ENCODE peak calls at places on chromosomes 16 and 17, in six cellular contexts. F is HepG2, L is GM12878, P is K562, Q is GM12891, Z is H1. J is an unnamed sample.

GRCh38 chr16:78298986-78299385 is 199.5 kb downstream of the WWOX start:
- DNase-seq in F (no peak), Z (no peak), L (no peak), P (no peak), Q (no peak), J (no peak)

GRCh38 chr16:55073830-55074229 is 143.2 kb downstream of the IRX5 start:
- DNase-seq in P (no peak), F (no peak), Q (no peak), L (no peak), Z (no peak), J (no peak)

GRCh38 chr17:19260958-19261357 is 23.8 kb downstream of the EPN2 start:
- DNase-seq in F (no peak), Q (no peak), L (no peak), Z (no peak), P (no peak), J (no peak)

GRCh38 chr17:32283745-32284207 is 18.1 kb downstream of the RHBDL3 start:
- DNase-seq in L (no peak), P (peak; percentile 59), Q (no peak), Z (no peak), F (no peak), J (peak; percentile 40)

GRCh38 chr16:17590711-17591654 is 120.2 kb upstream of the XYLT1 start:
- DNase-seq in Q (no peak), P (no peak), Z (no peak), F (no peak), L (no peak), J (no peak)

GRCh38 chr16:22274916-22275315 is 22.3 kb upstream of the POLR3E start:
- DNase-seq in F (no peak), P (no peak), L (no peak), Z (no peak), Q (no peak), J (no peak)

GRCh38 chr16:6803171-6803570 is 529.5 kb upstream of the RBFOX1 start:
- DNase-seq in F (no peak), Q (no peak), P (no peak), L (no peak), Z (no peak), J (no peak)

GRCh38 chr17:20133552-20133951 is 124.4 kb downstream of the SPECC1 start:
- DNase-seq in L (no peak), Z (no peak), Q (no peak), P (no peak), F (no peak), J (no peak)

GRCh38 chr17:79986441-79987186 is 49.1 kb downstream of the TBC1D16 start:
- DNase-seq in L (no peak), F (peak; percentile 94), Z (no peak), P (no peak), Q (no peak), J (no peak)

GRCh38 chr17:2777242-2777867 is 18.9 kb upstream of the RAP1GAP2 start:
- DNase-seq in Z (no peak), L (no peak), Q (no peak), P (no peak), F (no peak), J (no peak)

GRCh38 chr17:58313815-58314705 is 14.5 kb downstream of the TSPOAP1 start:
- DNase-seq in F (no peak), Z (no peak), L (no peak), P (no peak), Q (no peak), J (no peak)

GRCh38 chr16:65991149-65991701 is 375.3 kb upstream of the CDH5 start:
- DNase-seq in F (no peak), L (no peak), P (no peak), Q (no peak), Z (no peak), J (no peak)

GRCh38 chr17:48543854-48544355 is 1.0 kb downstream of the HOXB2 start:
- DNase-seq in Q (no peak), F (no peak), Z (no peak), L (no peak), P (no peak), J (no peak)

GRCh38 chr17:77332981-77333685 is 192.4 kb downstream of the SEC14L1 start:
- DNase-seq in Q (no peak), F (no peak), L (no peak), P (peak; percentile 38), Z (no peak), J (no peak)

GRCh38 chr16:58211245-58211644 is 13.3 kb upstream of the CSNK2A2 start:
- DNase-seq in F (no peak), Q (no peak), P (no peak), L (no peak), Z (no peak), J (no peak)

GRCh38 chr17:77881545-77881944 is 77.0 kb upstream of the TNRC6C start:
- DNase-seq in L (peak; percentile 89), Z (no peak), F (no peak), P (peak; percentile 58), Q (peak; percentile 94), J (peak; percentile 89)

GRCh38 chr16:50065624-50066481 is at the start of gene HEATR3:
- DNase-seq in F (peak; percentile 88), L (peak; percentile 82), Z (peak; percentile 84), P (peak; percentile 97), Q (peak; percentile 89), J (peak; percentile 82)

GRCh38 chr17:71764507-71764906 is 356.3 kb upstream of the SOX9 start:
- DNase-seq in P (no peak), Q (no peak), L (no peak), Z (peak; percentile 15), F (peak; percentile 25), J (no peak)

GRCh38 chr17:61208301-61209098 is 191.1 kb upstream of the TBX2 start:
- DNase-seq in Q (no peak), P (no peak), L (no peak), F (no peak), Z (no peak), J (no peak)

GRCh38 chr16:88014201-88014781 is 63.1 kb downstream of the BANP start:
- DNase-seq in L (no peak), P (no peak), Q (no peak), Z (no peak), F (peak; percentile 20), J (no peak)

GRCh38 chr17:58332720-58333395 is 4.3 kb upstream of the TSPOAP1 start:
- DNase-seq in Z (no peak), F (no peak), L (no peak), Q (no peak), P (no peak), J (peak; percentile 29)

GRCh38 chr17:74118504-74118903 is 85.0 kb upstream of the RPL38 start:
- DNase-seq in Z (peak; percentile 54), F (no peak), P (peak; percentile 33), Q (no peak), L (no peak), J (no peak)

GRCh38 chr17:71937914-71938313 is 182.9 kb upstream of the SOX9 start:
- DNase-seq in Z (no peak), F (no peak), P (no peak), Q (no peak), L (no peak), J (no peak)

GRCh38 chr17:76805319-76805718 is 62.9 kb upstream of the MGAT5B start:
- DNase-seq in L (no peak), Q (no peak), Z (no peak), F (no peak), P (no peak), J (no peak)

GRCh38 chr16:1403036-1403435 is 11.5 kb downstream of the UNKL start:
- DNase-seq in P (no peak), Z (no peak), F (no peak), Q (no peak), L (no peak), J (no peak)

GRCh38 chr17:82085931-82086764 is 11.9 kb downstream of the FASN start:
- DNase-seq in F (no peak), Q (no peak), P (no peak), Z (no peak), L (no peak), J (no peak)
- TF ChIP-seq POLR2AphosphoS5 in F (no peak), Q (no peak), P (peak; percentile 33), Z (no peak), L (no peak), J (peak; percentile 16)

DNA sequence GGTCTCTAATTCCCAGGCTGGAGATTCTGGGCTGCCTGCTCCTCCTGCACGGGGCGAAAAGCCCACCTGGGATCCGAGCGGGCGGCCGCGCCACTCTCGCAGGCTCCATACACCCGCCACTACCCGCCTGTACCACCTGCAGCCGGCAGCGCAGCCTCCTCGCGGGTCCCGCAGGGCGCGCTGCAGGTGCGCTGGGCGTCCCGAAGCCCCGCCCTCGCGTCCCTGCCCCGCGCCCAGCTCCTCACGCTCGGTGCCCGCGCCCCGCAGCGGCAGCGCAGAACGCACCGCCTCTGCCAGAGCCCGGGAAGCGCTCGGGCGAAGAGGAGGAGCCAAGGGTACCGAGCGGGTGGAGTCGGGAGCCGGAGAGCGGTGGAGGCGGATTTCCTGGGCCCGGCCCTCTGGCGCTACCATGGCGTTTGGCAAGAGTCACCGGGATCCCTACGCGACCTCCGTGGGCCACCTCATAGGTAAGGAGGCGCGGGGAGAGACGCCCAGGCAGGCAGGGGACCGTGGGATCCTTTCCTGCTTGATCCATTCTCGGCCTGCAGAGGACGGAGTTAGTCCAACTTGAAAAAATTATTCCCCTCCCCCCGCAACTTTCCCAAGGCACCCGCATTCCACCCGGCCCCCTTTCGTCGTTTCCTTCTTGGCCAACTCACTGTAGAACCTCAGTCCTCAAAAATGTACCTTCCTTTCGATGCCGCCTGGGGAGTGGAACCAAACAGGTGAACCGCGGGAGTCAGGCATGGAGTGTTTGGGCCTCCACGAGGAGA is at the start of gene TOM1L1:
- DNase-seq in L (no peak), Z (peak; percentile 56), F (peak; percentile 87), P (peak; percentile 82), Q (peak; percentile 44), J (peak; percentile 39)
- TF ChIP-seq POLR2A in L (no peak), Z (peak; percentile 51), F (peak; percentile 69), P (peak; percentile 68), Q (no peak), J (no peak)

GRCh38 chr17:49694847-49695697 is 12.7 kb downstream of the SLC35B1 start:
- DNase-seq in P (peak; percentile 57), L (no peak), F (peak; percentile 30), Z (no peak), Q (peak; percentile 50), J (peak; percentile 40)
- TF ChIP-seq TAF1 in P (no peak), L (no peak), F (no peak), Z (no peak), Q (no peak), J (no peak)

DNA sequence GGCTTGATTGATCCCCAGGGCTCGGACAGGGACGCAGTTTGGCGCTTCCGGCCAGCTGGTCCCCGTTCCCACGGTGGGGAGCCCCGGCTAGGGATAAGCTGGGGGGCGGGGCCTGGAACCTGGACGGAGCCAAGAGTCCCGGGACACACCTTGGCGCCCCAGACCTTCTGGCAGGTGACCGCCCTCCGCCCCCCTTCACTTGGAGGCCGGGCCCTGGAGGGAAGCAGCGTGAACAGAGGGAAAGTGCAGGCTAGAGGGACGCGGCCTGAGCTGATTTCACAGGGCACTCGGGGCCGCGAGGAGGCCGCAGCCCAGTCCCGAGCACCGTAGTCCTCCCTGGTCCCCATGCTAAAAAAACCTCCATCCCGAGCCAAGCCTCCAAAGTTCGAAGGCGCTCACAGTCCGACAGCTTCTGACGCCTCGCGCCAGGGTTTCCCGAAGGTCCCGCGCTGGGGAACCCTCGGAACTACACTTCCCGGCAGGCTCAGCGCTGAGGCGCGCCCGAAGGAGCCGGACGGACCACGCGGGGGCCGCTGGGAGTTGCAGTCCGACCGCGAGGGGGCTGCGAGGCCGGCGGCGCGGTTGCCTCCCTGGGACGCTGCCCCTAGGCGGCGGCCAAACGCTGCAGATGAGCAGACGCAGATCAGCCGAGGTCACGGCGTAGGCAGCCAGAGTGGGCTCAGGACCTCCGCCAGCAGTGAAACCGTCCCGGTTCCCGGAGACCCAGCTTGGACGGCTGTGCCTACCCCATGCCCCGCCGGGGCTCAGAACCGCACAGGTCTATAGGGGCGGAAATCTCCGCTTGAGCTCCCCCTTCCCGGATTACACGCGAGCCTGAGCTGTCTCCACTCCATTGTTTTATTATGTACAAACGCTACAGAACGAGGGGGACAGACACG is at the start of gene TBX6:
- DNase-seq in F (peak; percentile 88), L (peak; percentile 64), Q (peak; percentile 93), Z (peak; percentile 73), P (peak; percentile 85), J (peak; percentile 92)
- TF ChIP-seq POLR2AphosphoS5 in F (peak; percentile 67), L (peak; percentile 52), Q (no peak), Z (peak; percentile 54), P (peak; percentile 19), J (peak; percentile 68)

J was measured in GM12892.